ENCODE peak calls at places on chromosomes 1 and 21, in eight cellular contexts. One of them, this sample, is unnamed.

GRCh38 chr21:26212220-26212619 is 41.6 kb upstream of the APP start:
- DNase-seq in activated CD4-positive, alpha-beta T cell treated with anti-CD3 and anti-CD28 coated beads, Interleukin-2, amount 10 ng/mL, durations not matched to agents 7 days and 5 days: no peak
- DNase-seq in NCI-H2081: no peak
- DNase-seq in NCI-H345: no peak
- DNase-seq in NCI-H146: peak; percentile 23
- DNase-seq in choroid plexus epithelial cell: no peak
- DNase-seq in tibial nerve: no peak
- DNase-seq in mammary epithelial cell: no peak
- DNase-seq in this sample: no peak

GRCh38 chr1:156122519-156123355 is 8.2 kb downstream of the LMNA start:
- DNase-seq in activated CD4-positive, alpha-beta T cell treated with anti-CD3 and anti-CD28 coated beads, Interleukin-2, amount 10 ng/mL, durations not matched to agents 7 days and 5 days: no peak
- DNase-seq in NCI-H2081: peak; percentile 40
- DNase-seq in NCI-H345: peak; percentile 72
- DNase-seq in NCI-H146: no peak
- DNase-seq in choroid plexus epithelial cell: peak; percentile 95
- DNase-seq in tibial nerve: no peak
- DNase-seq in mammary epithelial cell: peak; percentile 67
- DNase-seq in this sample: peak; percentile 50

GRCh38 chr1:153174624-153175023 is 23.9 kb upstream of the SPRR2G start:
- DNase-seq in activated CD4-positive, alpha-beta T cell treated with anti-CD3 and anti-CD28 coated beads, Interleukin-2, amount 10 ng/mL, durations not matched to agents 7 days and 5 days: no peak
- DNase-seq in NCI-H2081: no peak
- DNase-seq in NCI-H345: no peak
- DNase-seq in NCI-H146: no peak
- DNase-seq in choroid plexus epithelial cell: no peak
- DNase-seq in tibial nerve: no peak
- DNase-seq in mammary epithelial cell: peak; percentile 81
- DNase-seq in this sample: no peak

GRCh38 chr1:19811206-19811851 is 3.8 kb downstream of the RNF186 start:
- DNase-seq in activated CD4-positive, alpha-beta T cell treated with anti-CD3 and anti-CD28 coated beads, Interleukin-2, amount 10 ng/mL, durations not matched to agents 7 days and 5 days: peak; percentile 58
- DNase-seq in NCI-H2081: no peak
- DNase-seq in NCI-H345: no peak
- DNase-seq in NCI-H146: peak; percentile 53
- DNase-seq in choroid plexus epithelial cell: peak; percentile 73
- DNase-seq in tibial nerve: no peak
- DNase-seq in mammary epithelial cell: no peak
- DNase-seq in this sample: no peak

GRCh38 chr1:97936976-97937375 is 16.1 kb upstream of the DPYD start:
- DNase-seq in activated CD4-positive, alpha-beta T cell treated with anti-CD3 and anti-CD28 coated beads, Interleukin-2, amount 10 ng/mL, durations not matched to agents 7 days and 5 days: no peak
- DNase-seq in NCI-H2081: no peak
- DNase-seq in NCI-H345: no peak
- DNase-seq in NCI-H146: no peak
- DNase-seq in choroid plexus epithelial cell: no peak
- DNase-seq in tibial nerve: no peak
- DNase-seq in mammary epithelial cell: no peak
- DNase-seq in this sample: no peak

GRCh38 chr1:12344611-12345299 is 114.9 kb downstream of the VPS13D start:
- DNase-seq in activated CD4-positive, alpha-beta T cell treated with anti-CD3 and anti-CD28 coated beads, Interleukin-2, amount 10 ng/mL, durations not matched to agents 7 days and 5 days: no peak
- DNase-seq in NCI-H2081: no peak
- DNase-seq in NCI-H345: no peak
- DNase-seq in NCI-H146: no peak
- DNase-seq in choroid plexus epithelial cell: no peak
- DNase-seq in tibial nerve: no peak
- DNase-seq in mammary epithelial cell: no peak
- DNase-seq in this sample: no peak

GRCh38 chr1:112998592-112999235 is 42.7 kb upstream of the SLC16A1 start:
- DNase-seq in activated CD4-positive, alpha-beta T cell treated with anti-CD3 and anti-CD28 coated beads, Interleukin-2, amount 10 ng/mL, durations not matched to agents 7 days and 5 days: no peak
- DNase-seq in NCI-H2081: peak; percentile 36
- DNase-seq in NCI-H345: peak; percentile 28
- DNase-seq in NCI-H146: peak; percentile 84
- DNase-seq in choroid plexus epithelial cell: peak; percentile 99
- DNase-seq in tibial nerve: no peak
- DNase-seq in mammary epithelial cell: peak; percentile 79
- DNase-seq in this sample: no peak

GRCh38 chr1:221937155-221937953 is 195.5 kb upstream of the DUSP10 start:
- DNase-seq in activated CD4-positive, alpha-beta T cell treated with anti-CD3 and anti-CD28 coated beads, Interleukin-2, amount 10 ng/mL, durations not matched to agents 7 days and 5 days: no peak
- DNase-seq in NCI-H2081: no peak
- DNase-seq in NCI-H345: no peak
- DNase-seq in NCI-H146: no peak
- DNase-seq in choroid plexus epithelial cell: no peak
- DNase-seq in tibial nerve: no peak
- DNase-seq in mammary epithelial cell: no peak
- DNase-seq in this sample: no peak

GRCh38 chr21:44405948-44406872 is 49.1 kb upstream of the LRRC3 start:
- DNase-seq in activated CD4-positive, alpha-beta T cell treated with anti-CD3 and anti-CD28 coated beads, Interleukin-2, amount 10 ng/mL, durations not matched to agents 7 days and 5 days: no peak
- DNase-seq in NCI-H2081: no peak
- DNase-seq in NCI-H345: no peak
- DNase-seq in NCI-H146: no peak
- DNase-seq in choroid plexus epithelial cell: peak; percentile 13
- DNase-seq in tibial nerve: no peak
- DNase-seq in mammary epithelial cell: no peak
- DNase-seq in this sample: no peak

GRCh38 chr1:204713541-204713940 is 28.0 kb upstream of the LRRN2 start:
- DNase-seq in activated CD4-positive, alpha-beta T cell treated with anti-CD3 and anti-CD28 coated beads, Interleukin-2, amount 10 ng/mL, durations not matched to agents 7 days and 5 days: no peak
- DNase-seq in NCI-H2081: no peak
- DNase-seq in NCI-H345: no peak
- DNase-seq in NCI-H146: no peak
- DNase-seq in choroid plexus epithelial cell: no peak
- DNase-seq in tibial nerve: no peak
- DNase-seq in mammary epithelial cell: no peak
- DNase-seq in this sample: no peak

GRCh38 chr1:89606227-89606945 is 26.5 kb upstream of the LRRC8C start:
- DNase-seq in activated CD4-positive, alpha-beta T cell treated with anti-CD3 and anti-CD28 coated beads, Interleukin-2, amount 10 ng/mL, durations not matched to agents 7 days and 5 days: peak; percentile 34
- DNase-seq in NCI-H2081: no peak
- DNase-seq in NCI-H345: no peak
- DNase-seq in NCI-H146: no peak
- DNase-seq in choroid plexus epithelial cell: no peak
- DNase-seq in tibial nerve: no peak
- DNase-seq in mammary epithelial cell: no peak
- DNase-seq in this sample: no peak

GRCh38 chr1:70324683-70325082 is 29.8 kb downstream of the ANKRD13C start:
- DNase-seq in activated CD4-positive, alpha-beta T cell treated with anti-CD3 and anti-CD28 coated beads, Interleukin-2, amount 10 ng/mL, durations not matched to agents 7 days and 5 days: no peak
- DNase-seq in NCI-H2081: no peak
- DNase-seq in NCI-H345: no peak
- DNase-seq in NCI-H146: no peak
- DNase-seq in choroid plexus epithelial cell: no peak
- DNase-seq in tibial nerve: no peak
- DNase-seq in mammary epithelial cell: no peak
- DNase-seq in this sample: no peak

GRCh38 chr1:61043010-61043820 is 39.1 kb upstream of the NFIA start:
- DNase-seq in activated CD4-positive, alpha-beta T cell treated with anti-CD3 and anti-CD28 coated beads, Interleukin-2, amount 10 ng/mL, durations not matched to agents 7 days and 5 days: peak; percentile 85
- DNase-seq in NCI-H2081: peak; percentile 63
- DNase-seq in NCI-H345: no peak
- DNase-seq in NCI-H146: no peak
- DNase-seq in choroid plexus epithelial cell: peak; percentile 79
- DNase-seq in tibial nerve: peak; percentile 86
- DNase-seq in mammary epithelial cell: peak; percentile 62
- DNase-seq in this sample: peak; percentile 79

GRCh38 chr21:38384675-38385074 is 113.6 kb downstream of the ERG start:
- DNase-seq in activated CD4-positive, alpha-beta T cell treated with anti-CD3 and anti-CD28 coated beads, Interleukin-2, amount 10 ng/mL, durations not matched to agents 7 days and 5 days: no peak
- DNase-seq in NCI-H2081: no peak
- DNase-seq in NCI-H345: no peak
- DNase-seq in NCI-H146: no peak
- DNase-seq in choroid plexus epithelial cell: no peak
- DNase-seq in tibial nerve: no peak
- DNase-seq in mammary epithelial cell: no peak
- DNase-seq in this sample: no peak

GRCh38 chr1:180190091-180190490 is 35.4 kb downstream of the QSOX1 start:
- DNase-seq in activated CD4-positive, alpha-beta T cell treated with anti-CD3 and anti-CD28 coated beads, Interleukin-2, amount 10 ng/mL, durations not matched to agents 7 days and 5 days: no peak
- DNase-seq in NCI-H2081: no peak
- DNase-seq in NCI-H345: no peak
- DNase-seq in NCI-H146: no peak
- DNase-seq in choroid plexus epithelial cell: no peak
- DNase-seq in tibial nerve: no peak
- DNase-seq in mammary epithelial cell: no peak
- DNase-seq in this sample: no peak

GRCh38 chr1:3352952-3353331 is 101.5 kb upstream of the ARHGEF16 start:
- DNase-seq in activated CD4-positive, alpha-beta T cell treated with anti-CD3 and anti-CD28 coated beads, Interleukin-2, amount 10 ng/mL, durations not matched to agents 7 days and 5 days: no peak
- DNase-seq in NCI-H2081: no peak
- DNase-seq in NCI-H345: no peak
- DNase-seq in NCI-H146: no peak
- DNase-seq in choroid plexus epithelial cell: peak; percentile 81
- DNase-seq in tibial nerve: no peak
- DNase-seq in mammary epithelial cell: no peak
- DNase-seq in this sample: no peak

GRCh38 chr1:22291494-22291893 is 148.6 kb upstream of the WNT4 start:
- DNase-seq in activated CD4-positive, alpha-beta T cell treated with anti-CD3 and anti-CD28 coated beads, Interleukin-2, amount 10 ng/mL, durations not matched to agents 7 days and 5 days: no peak
- DNase-seq in NCI-H2081: no peak
- DNase-seq in NCI-H345: no peak
- DNase-seq in NCI-H146: no peak
- DNase-seq in choroid plexus epithelial cell: no peak
- DNase-seq in tibial nerve: no peak
- DNase-seq in mammary epithelial cell: no peak
- DNase-seq in this sample: no peak

GRCh38 chr1:157490337-157491165 is 61.8 kb downstream of the FCRL5 start:
- DNase-seq in activated CD4-positive, alpha-beta T cell treated with anti-CD3 and anti-CD28 coated beads, Interleukin-2, amount 10 ng/mL, durations not matched to agents 7 days and 5 days: peak; percentile 68
- DNase-seq in NCI-H2081: peak; percentile 50
- DNase-seq in NCI-H345: peak; percentile 68
- DNase-seq in NCI-H146: peak; percentile 54
- DNase-seq in choroid plexus epithelial cell: peak; percentile 66
- DNase-seq in tibial nerve: peak; percentile 30
- DNase-seq in mammary epithelial cell: peak; percentile 40
- DNase-seq in this sample: peak; percentile 55

GRCh38 chr21:41255190-41255589 is 61.4 kb upstream of the FAM3B start:
- DNase-seq in activated CD4-positive, alpha-beta T cell treated with anti-CD3 and anti-CD28 coated beads, Interleukin-2, amount 10 ng/mL, durations not matched to agents 7 days and 5 days: no peak
- DNase-seq in NCI-H2081: no peak
- DNase-seq in NCI-H345: no peak
- DNase-seq in NCI-H146: no peak
- DNase-seq in choroid plexus epithelial cell: no peak
- DNase-seq in tibial nerve: no peak
- DNase-seq in mammary epithelial cell: no peak
- DNase-seq in this sample: no peak

GRCh38 chr1:89545264-89546038 is 20.8 kb downstream of the LRRC8B start:
- DNase-seq in activated CD4-positive, alpha-beta T cell treated with anti-CD3 and anti-CD28 coated beads, Interleukin-2, amount 10 ng/mL, durations not matched to agents 7 days and 5 days: peak; percentile 16
- DNase-seq in NCI-H2081: no peak
- DNase-seq in NCI-H345: no peak
- DNase-seq in NCI-H146: no peak
- DNase-seq in choroid plexus epithelial cell: peak; percentile 52
- DNase-seq in tibial nerve: no peak
- DNase-seq in mammary epithelial cell: peak; percentile 46
- DNase-seq in this sample: no peak

GRCh38 chr1:16173447-16174260 is 17.8 kb upstream of the EPHA2 start:
- DNase-seq in activated CD4-positive, alpha-beta T cell treated with anti-CD3 and anti-CD28 coated beads, Interleukin-2, amount 10 ng/mL, durations not matched to agents 7 days and 5 days: no peak
- DNase-seq in NCI-H2081: no peak
- DNase-seq in NCI-H345: no peak
- DNase-seq in NCI-H146: no peak
- DNase-seq in choroid plexus epithelial cell: peak; percentile 66
- DNase-seq in tibial nerve: no peak
- DNase-seq in mammary epithelial cell: peak; percentile 97
- DNase-seq in this sample: peak; percentile 72

GRCh38 chr1:64540265-64540791 is 70.4 kb downstream of the CACHD1 start:
- DNase-seq in activated CD4-positive, alpha-beta T cell treated with anti-CD3 and anti-CD28 coated beads, Interleukin-2, amount 10 ng/mL, durations not matched to agents 7 days and 5 days: peak; percentile 31
- DNase-seq in NCI-H2081: peak; percentile 23
- DNase-seq in NCI-H345: peak; percentile 39
- DNase-seq in NCI-H146: peak; percentile 28
- DNase-seq in choroid plexus epithelial cell: peak; percentile 42
- DNase-seq in tibial nerve: no peak
- DNase-seq in mammary epithelial cell: no peak
- DNase-seq in this sample: no peak

GRCh38 chr1:168428063-168428731 is 115.6 kb downstream of the XCL2 start:
- DNase-seq in activated CD4-positive, alpha-beta T cell treated with anti-CD3 and anti-CD28 coated beads, Interleukin-2, amount 10 ng/mL, durations not matched to agents 7 days and 5 days: no peak
- DNase-seq in NCI-H2081: no peak
- DNase-seq in NCI-H345: no peak
- DNase-seq in NCI-H146: no peak
- DNase-seq in choroid plexus epithelial cell: no peak
- DNase-seq in tibial nerve: no peak
- DNase-seq in mammary epithelial cell: no peak
- DNase-seq in this sample: no peak

GRCh38 chr1:234999513-234999940 is 129.1 kb downstream of the TOMM20 start:
- DNase-seq in activated CD4-positive, alpha-beta T cell treated with anti-CD3 and anti-CD28 coated beads, Interleukin-2, amount 10 ng/mL, durations not matched to agents 7 days and 5 days: no peak
- DNase-seq in NCI-H2081: no peak
- DNase-seq in NCI-H345: no peak
- DNase-seq in NCI-H146: no peak
- DNase-seq in choroid plexus epithelial cell: no peak
- DNase-seq in tibial nerve: no peak
- DNase-seq in mammary epithelial cell: no peak
- DNase-seq in this sample: no peak

This sample was measured in prostate gland.